ENCODE peak calls at places on chromosomes 16 and 17, in four cellular contexts. H is CD8-positive, alpha-beta T cell; I is progenitor cell of endocrine pancreas; S is activated T-cell treated with anti-CD3 and anti-CD28 coated beads, Interleukin-2, amount 50 U/mL, for 72 hours. Y is an unnamed sample.

GRCh38 chr16:75860654-75861053 is 134.4 kb upstream of the CPHXL start:
- DNase-seq in H (no peak), I (no peak), S (no peak), Y (no peak)

GRCh38 chr17:10698116-10698818 is 873 bp downstream of the ADPRM start:
- DNase-seq in H (no peak), I (no peak), S (no peak), Y (no peak)

GRCh38 chr16:84851192-84852127 is 31.7 kb downstream of the CRISPLD2 start:
- DNase-seq in H (no peak), I (no peak), S (no peak), Y (no peak)

GRCh38 chr16:22788190-22788530 is 25.8 kb upstream of the HS3ST2 start:
- DNase-seq in H (no peak), I (no peak), S (no peak), Y (no peak)

GRCh38 chr17:32859857-32860525 is 16.9 kb downstream of the MYO1D start:
- DNase-seq in H (no peak), I (no peak), S (no peak), Y (no peak)

GRCh38 chr17:81295678-81296381 is 723 bp upstream of the SLC38A10 start:
- DNase-seq in H (no peak), I (peak), S (peak), Y (no peak)

GRCh38 chr17:75654176-75654575 is 12.8 kb downstream of the RECQL5 start:
- DNase-seq in H (no peak), I (no peak), S (no peak), Y (no peak)

GRCh38 chr17:46859996-46860395 is 8.6 kb downstream of the WNT9B start:
- DNase-seq in H (no peak), I (no peak), S (no peak), Y (no peak)

GRCh38 chr17:74101527-74101926 is 102.0 kb upstream of the RPL38 start:
- DNase-seq in H (no peak), I (no peak), S (no peak), Y (no peak)

GRCh38 chr17:42519546-42520444 is 16.2 kb upstream of the NAGLU start:
- DNase-seq in H (no peak), I (no peak), S (no peak), Y (no peak)

GRCh38 chr16:70421473-70422311 is 17.2 kb downstream of the ST3GAL2 start:
- DNase-seq in H (no peak), I (no peak), S (no peak), Y (no peak)

GRCh38 chr16:85025781-85026653 is 1.6 kb upstream of the KIAA0513 start:
- DNase-seq in H (no peak), I (no peak), S (no peak), Y (no peak)

GRCh38 chr17:28720247-28720996 is 637 bp downstream of the RPL23A start:
- DNase-seq in H (no peak), I (no peak), S (peak), Y (peak)

GRCh38 chr17:4220655-4221054 is 43.1 kb downstream of the ANKFY1 start:
- DNase-seq in H (no peak), I (no peak), S (no peak), Y (no peak)

Y was measured in NK-92 treated with Interleukin-12 subunit alpha and Interleukin-12 subunit beta, amount 100 ng/mL, for 24 hours.